ENCODE peak calls at places on chromosomes 6 and 20, in ten cellular contexts. R is GM13976, H is cardiac fibroblast, O is mesendoderm, N is left ventricle myocardium inferior, C is ACHN, B is EL, X is NCI-H1694, I is LHCN-M2, J is NCI-H1092. V is an unnamed sample.

GRCh38 chr20:46808565-46808964 is 86.1 kb upstream of the EYA2 start:
- DNase-seq in R (no peak), H (no peak), C (no peak), J (peak; percentile 35), O (no peak), B (no peak), I (no peak), N (no peak), X (no peak), V (no peak)

GRCh38 chr20:19433371-19434316 is 221.2 kb downstream of the SLC24A3 start:
- DNase-seq in I (no peak), H (peak; percentile 48), B (peak; percentile 67), C (no peak), O (no peak), X (no peak), N (no peak), J (no peak), R (peak; percentile 17), V (no peak)

GRCh38 chr6:79188885-79189505 is 45.5 kb downstream of the HMGN3 start:
- DNase-seq in O (no peak), C (no peak), N (no peak), X (no peak), H (peak; percentile 52), J (no peak), R (no peak), I (no peak), B (no peak), V (no peak)

GRCh38 chr6:20180935-20181334 is 31.3 kb downstream of the MBOAT1 start:
- DNase-seq in I (no peak), N (no peak), B (no peak), J (no peak), O (no peak), C (no peak), R (peak; percentile 31), X (no peak), H (no peak), V (no peak)

GRCh38 chr6:84118191-84118590 is 84.6 kb downstream of the MRAP2 start:
- DNase-seq in H (no peak), R (no peak), X (no peak), C (no peak), N (no peak), O (no peak), J (no peak), I (no peak), B (no peak), V (no peak)

GRCh38 chr6:137832110-137832509 is 34.9 kb upstream of the TNFAIP3 start:
- DNase-seq in I (peak; percentile 93), N (no peak), B (peak; percentile 92), C (peak; percentile 89), R (no peak), O (peak; percentile 19), X (no peak), H (peak; percentile 56), J (no peak), V (no peak)

GRCh38 chr6:25960689-25961088 is 1.9 kb upstream of the TRIM38 start:
- DNase-seq in O (no peak), X (no peak), B (no peak), C (no peak), H (no peak), J (no peak), R (no peak), N (no peak), I (no peak), V (no peak)

GRCh38 chr20:4513720-4514119 is 208.0 kb upstream of the PRND start:
- DNase-seq in J (no peak), C (peak; percentile 68), R (no peak), N (no peak), X (no peak), I (peak; percentile 90), O (no peak), B (peak; percentile 85), H (peak; percentile 33), V (no peak)

GRCh38 chr20:43899274-43899878 is 15.3 kb upstream of the TOX2 start:
- DNase-seq in H (no peak), N (no peak), B (no peak), R (no peak), I (no peak), O (no peak), X (no peak), J (no peak), C (no peak), V (no peak)

GRCh38 chr6:30885999-30886896 is 1.9 kb downstream of the DDR1 start:
- DNase-seq in C (peak; percentile 73), J (no peak), X (no peak), B (peak; percentile 95), I (peak; percentile 90), H (peak; percentile 69), N (peak; percentile 48), O (peak; percentile 94), R (peak; percentile 28), V (no peak)

GRCh38 chr20:34215711-34216381 is 25.4 kb upstream of the ASIP start:
- DNase-seq in J (peak; percentile 64), B (peak; percentile 84), O (peak; percentile 93), R (peak; percentile 62), H (peak; percentile 63), I (peak; percentile 75), X (no peak), N (peak; percentile 87), C (peak; percentile 72), V (peak; percentile 2)

GRCh38 chr20:64102647-64103354 is 4.6 kb downstream of the NPBWR2 start:
- DNase-seq in J (no peak), H (no peak), N (peak; percentile 16), R (no peak), C (no peak), I (no peak), O (peak; percentile 57), X (no peak), B (no peak), V (no peak)

GRCh38 chr20:21682576-21682975 is 22.9 kb upstream of the PAX1 start:
- DNase-seq in N (no peak), X (no peak), B (no peak), C (peak; percentile 10), H (no peak), O (no peak), I (no peak), R (no peak), J (peak; percentile 49), V (no peak)

GRCh38 chr6:28407401-28407800 is 7.9 kb upstream of the ZSCAN12 start:
- DNase-seq in R (no peak), H (no peak), O (no peak), I (no peak), B (no peak), N (no peak), J (no peak), X (no peak), C (no peak), V (no peak)

GRCh38 chr6:53796791-53797190 is 2.0 kb downstream of the LRRC1 start:
- DNase-seq in X (no peak), R (no peak), O (no peak), C (no peak), H (no peak), B (peak; percentile 50), N (no peak), I (peak; percentile 43), J (no peak), V (no peak)

GRCh38 chr6:142118926-142119325 is 13.8 kb upstream of the GJE1 start:
- DNase-seq in X (no peak), I (no peak), B (peak; percentile 6), C (no peak), N (no peak), H (peak; percentile 6), O (no peak), R (no peak), J (no peak), V (no peak)

GRCh38 chr20:24999568-24999967 is 7.0 kb upstream of the APMAP start:
- DNase-seq in J (no peak), H (no peak), I (no peak), X (no peak), N (no peak), R (no peak), B (no peak), O (no peak), C (no peak), V (no peak)

GRCh38 chr6:27814665-27815424 is 97.4 kb downstream of the OR2B2 start:
- DNase-seq in C (peak; percentile 88), B (peak; percentile 97), I (no peak), R (peak; percentile 83), H (peak; percentile 97), O (peak; percentile 99), J (no peak), X (no peak), N (no peak), V (peak; percentile 62)

GRCh38 chr6:162971346-162971745 is 243.6 kb downstream of the PACRG start:
- DNase-seq in J (no peak), R (no peak), H (no peak), X (no peak), N (no peak), B (no peak), I (no peak), O (no peak), C (no peak), V (no peak)

GRCh38 chr6:4466260-4466659 is 309.9 kb upstream of the CDYL start:
- DNase-seq in I (no peak), C (peak; percentile 11), X (no peak), R (no peak), B (peak; percentile 35), J (no peak), H (peak; percentile 51), O (no peak), N (no peak), V (no peak)

GRCh38 chr20:49591217-49591865 is 23.4 kb upstream of the PTGIS start:
- DNase-seq in R (no peak), X (no peak), J (no peak), O (no peak), N (no peak), H (peak; percentile 86), B (no peak), I (no peak), C (no peak), V (no peak)

GRCh38 chr6:134725590-134725989 is 224.3 kb downstream of the ALDH8A1 start:
- DNase-seq in J (no peak), R (no peak), B (no peak), O (no peak), C (no peak), N (no peak), X (no peak), H (no peak), I (no peak), V (no peak)

GRCh38 chr6:34535646-34536045 is 20.5 kb downstream of the SPDEF start:
- DNase-seq in J (no peak), H (no peak), R (no peak), X (no peak), B (no peak), N (no peak), I (no peak), O (no peak), C (no peak), V (no peak)

GRCh38 chr20:48703511-48704219 is 124.1 kb downstream of the PREX1 start:
- DNase-seq in R (no peak), N (no peak), C (no peak), B (no peak), I (no peak), O (no peak), H (no peak), X (no peak), J (peak; percentile 38), V (no peak)

GRCh38 chr6:155530219-155530834 is 74.7 kb upstream of the NOX3 start:
- DNase-seq in B (peak; percentile 53), O (peak; percentile 28), I (peak; percentile 57), H (peak; percentile 71), C (peak; percentile 39), N (no peak), J (no peak), R (peak; percentile 37), X (peak; percentile 2), V (no peak)

GRCh38 chr20:49186535-49187329 is 1.4 kb downstream of the STAU1 start:
- DNase-seq in J (no peak), X (no peak), C (peak; percentile 50), N (peak; percentile 29), R (peak; percentile 70), O (peak; percentile 69), H (peak; percentile 66), B (peak; percentile 60), I (peak; percentile 31), V (peak; percentile 57)

GRCh38 chr6:65999288-65999791 is 292.3 kb upstream of the EYS start:
- DNase-seq in H (no peak), C (no peak), N (no peak), B (no peak), R (no peak), O (no peak), X (no peak), J (no peak), I (no peak), V (no peak)

GRCh38 chr6:53529324-53530036 is 15.4 kb downstream of the GCLC start:
- DNase-seq in J (no peak), B (no peak), N (no peak), I (no peak), O (peak; percentile 64), H (no peak), X (no peak), C (no peak), R (no peak), V (no peak)

V was measured in effector CD4-positive, alpha-beta T cell.